ENCODE peak calls at places on chromosomes 6 and 20, in seven cellular contexts. B, S, Y, R, K, D and Z are unnamed samples.
A peak's percentile ranks its signal among the peaks of the same experiment; 100 is the strongest.

GRCh38 chr20:63850689-63851547 is 10.4 kb upstream of the ABHD16B start:
- DNase-seq in S (no peak), B (no peak), K (peak; percentile 93), R (no peak), Y (no peak), D (peak; percentile 30), Z (no peak)

GRCh38 chr6:30640481-30640880 is 6.5 kb upstream of the C6orf136 start:
- DNase-seq in R (no peak), S (no peak), K (no peak), D (no peak), Y (no peak), B (no peak), Z (no peak)

GRCh38 chr6:21426841-21427490 is 166.6 kb upstream of the SOX4 start:
- DNase-seq in R (no peak), S (no peak), Y (no peak), D (no peak), B (no peak), K (no peak), Z (no peak)

GRCh38 chr6:3615391-3616380 is 135.8 kb downstream of the PXDC1 start:
- DNase-seq in R (no peak), Y (no peak), B (no peak), S (no peak), D (no peak), K (no peak), Z (no peak)

GRCh38 chr6:32952817-32953739 is at the start of gene HLA-DMA:
- DNase-seq in D (peak; percentile 94), R (peak; percentile 79), K (peak; percentile 86), S (peak; percentile 69), B (peak; percentile 63), Y (peak; percentile 26), Z (peak; percentile 63)

GRCh38 chr6:12748411-12748810 is 31.8 kb downstream of the PHACTR1 start:
- DNase-seq in S (no peak), Y (no peak), R (no peak), D (no peak), B (no peak), K (no peak), Z (no peak)

GRCh38 chr20:63536997-63537524 is at the start of gene PTK6:
- DNase-seq in R (no peak), B (no peak), D (peak; percentile 79), S (no peak), Y (no peak), K (peak; percentile 71), Z (peak; percentile 14)

GRCh38 chr6:42359021-42359420 is 92.7 kb downstream of the TRERF1 start:
- DNase-seq in R (no peak), D (no peak), K (no peak), B (no peak), Y (no peak), S (no peak), Z (no peak)

GRCh38 chr6:17031961-17032360 is 69.9 kb upstream of the STMND1 start:
- DNase-seq in S (no peak), B (no peak), Y (no peak), D (no peak), K (no peak), R (no peak), Z (no peak)

GRCh38 chr6:53744321-53744720 is 50.5 kb upstream of the LRRC1 start:
- DNase-seq in D (peak; percentile 95), S (no peak), K (no peak), B (no peak), R (no peak), Y (no peak), Z (no peak)

GRCh38 chr6:83167726-83168278 is 25.3 kb downstream of the PGM3 start:
- DNase-seq in K (no peak), S (no peak), B (no peak), R (no peak), D (no peak), Y (no peak), Z (no peak)

GRCh38 chr6:154511735-154512097 is 1.2 kb upstream of the CNKSR3 start:
- DNase-seq in B (no peak), Y (no peak), D (no peak), S (no peak), R (no peak), K (no peak), Z (no peak)

GRCh38 chr20:22763257-22763906 is 179.0 kb upstream of the FOXA2 start:
- DNase-seq in D (peak; percentile 92), S (no peak), R (peak; percentile 53), Y (no peak), K (no peak), B (no peak), Z (no peak)

GRCh38 chr6:125584468-125584939 is 164.9 kb upstream of the HEY2 start:
- DNase-seq in B (no peak), R (peak; percentile 82), Y (no peak), D (no peak), S (no peak), K (no peak), Z (peak; percentile 65)

GRCh38 chr6:27238010-27238983 is 9.2 kb upstream of the PRSS16 start:
- DNase-seq in K (no peak), S (no peak), B (no peak), R (no peak), Y (no peak), D (no peak), Z (peak; percentile 38)
- TF ChIP-seq CTCF in K (no peak), S (no peak), B (peak; percentile 4), R (no peak), Y (no peak), D (no peak), Z (no peak)

GRCh38 chr20:51174536-51174935 is 151.6 kb upstream of the KCNG1 start:
- DNase-seq in B (no peak), Y (no peak), K (no peak), D (no peak), R (no peak), S (no peak), Z (no peak)
- TF ChIP-seq CTCF in B (no peak), Y (no peak), K (no peak), D (peak; percentile 16), R (no peak), S (no peak), Z (no peak)

GRCh38 chr6:127737009-127737486 is 160.1 kb downstream of the C6orf58 start:
- DNase-seq in S (no peak), D (peak; percentile 56), R (peak; percentile 79), K (peak; percentile 32), B (peak; percentile 65), Y (peak; percentile 12), Z (no peak)
- TF ChIP-seq CTCF in S (peak; percentile 85), D (peak; percentile 92), R (peak; percentile 61), K (peak; percentile 54), B (peak; percentile 52), Y (peak; percentile 49), Z (peak; percentile 61)

GRCh38 chr6:44051516-44051915 is 75.7 kb downstream of the MRPL14 start:
- DNase-seq in R (no peak), B (no peak), K (no peak), D (peak; percentile 81), Y (no peak), S (no peak), Z (no peak)
- TF ChIP-seq CTCF in R (no peak), B (no peak), K (no peak), D (no peak), Y (no peak), S (no peak), Z (no peak)